ENCODE peak calls at places on chromosomes 7 and 10, in four cellular contexts. One of them, this sample, is unnamed.

GRCh38 chr7:30745251-30745650 is 6.7 kb upstream of the INMT start:
- DNase-seq in endothelial cell of umbilical vein: no peak
- DNase-seq in endothelial cell: no peak
- DNase-seq in transverse colon: no peak
- DNase-seq in this sample: no peak

GRCh38 chr10:68897336-68897741 is 3.8 kb upstream of the DDX50 start:
- DNase-seq in endothelial cell of umbilical vein: peak; percentile 67
- DNase-seq in endothelial cell: peak; percentile 67
- DNase-seq in transverse colon: peak; percentile 53
- DNase-seq in this sample: peak; percentile 76

GRCh38 chr7:116741625-116742316 is 69.8 kb downstream of the MET start:
- DNase-seq in endothelial cell of umbilical vein: no peak
- DNase-seq in endothelial cell: no peak
- DNase-seq in transverse colon: no peak
- DNase-seq in this sample: peak; percentile 62

GRCh38 chr7:8217200-8218068 is 44.5 kb downstream of the ICA1 start:
- DNase-seq in endothelial cell of umbilical vein: peak; percentile 67
- DNase-seq in endothelial cell: peak; percentile 36
- DNase-seq in transverse colon: no peak
- DNase-seq in this sample: peak; percentile 75

GRCh38 chr10:43137971-43138756 is at the start of gene CSGALNACT2:
- DNase-seq in endothelial cell of umbilical vein: peak; percentile 76
- DNase-seq in endothelial cell: peak; percentile 47
- DNase-seq in transverse colon: peak; percentile 90
- DNase-seq in this sample: peak; percentile 91

GRCh38 chr10:22640351-22640750 is 74.0 kb downstream of the PIP4K2A start:
- DNase-seq in endothelial cell of umbilical vein: no peak
- DNase-seq in endothelial cell: no peak
- DNase-seq in transverse colon: no peak
- DNase-seq in this sample: no peak

GRCh38 chr7:126755381-126755780 is 497.4 kb downstream of the GRM8 start:
- DNase-seq in endothelial cell of umbilical vein: no peak
- DNase-seq in endothelial cell: no peak
- DNase-seq in transverse colon: no peak
- DNase-seq in this sample: no peak

GRCh38 chr10:61642073-61642637 is 20.6 kb upstream of the CABCOCO1 start:
- DNase-seq in endothelial cell of umbilical vein: peak; percentile 14
- DNase-seq in endothelial cell: no peak
- DNase-seq in transverse colon: no peak
- DNase-seq in this sample: no peak

GRCh38 chr7:135710417-135711138 is 17.4 kb downstream of the SLC13A4 start:
- DNase-seq in endothelial cell of umbilical vein: no peak
- DNase-seq in endothelial cell: no peak
- DNase-seq in transverse colon: no peak
- DNase-seq in this sample: no peak

GRCh38 chr7:1566687-1567081 is 3.1 kb downstream of the PSMG3 start:
- DNase-seq in endothelial cell of umbilical vein: no peak
- DNase-seq in endothelial cell: no peak
- DNase-seq in transverse colon: peak; percentile 54
- DNase-seq in this sample: no peak

GRCh38 chr10:6980353-6980752 is 400.3 kb upstream of the PRKCQ start:
- DNase-seq in endothelial cell of umbilical vein: no peak
- DNase-seq in endothelial cell: no peak
- DNase-seq in transverse colon: no peak
- DNase-seq in this sample: no peak

GRCh38 chr7:115122388-115122787 is 200.5 kb downstream of the MDFIC start:
- DNase-seq in endothelial cell of umbilical vein: peak; percentile 33
- DNase-seq in endothelial cell: no peak
- DNase-seq in transverse colon: no peak
- DNase-seq in this sample: no peak

GRCh38 chr7:35546691-35547090 is 148.2 kb downstream of the HERPUD2 start:
- DNase-seq in endothelial cell of umbilical vein: no peak
- DNase-seq in endothelial cell: no peak
- DNase-seq in transverse colon: no peak
- DNase-seq in this sample: no peak

GRCh38 chr7:105205592-105206211 is 183.0 kb downstream of the SRPK2 start:
- DNase-seq in endothelial cell of umbilical vein: peak; percentile 17
- DNase-seq in endothelial cell: no peak
- DNase-seq in transverse colon: no peak
- DNase-seq in this sample: no peak

GRCh38 chr7:150753826-150754603 is 16.8 kb downstream of the GIMAP5 start:
- DNase-seq in endothelial cell of umbilical vein: peak; percentile 95
- DNase-seq in endothelial cell: no peak
- DNase-seq in transverse colon: no peak
- DNase-seq in this sample: peak; percentile 5

GRCh38 chr10:78757542-78757941 is 311.2 kb upstream of the ZMIZ1 start:
- DNase-seq in endothelial cell of umbilical vein: no peak
- DNase-seq in endothelial cell: no peak
- DNase-seq in transverse colon: no peak
- DNase-seq in this sample: peak; percentile 6

GRCh38 chr7:20440472-20441105 is 109.9 kb downstream of the ITGB8 start:
- DNase-seq in endothelial cell of umbilical vein: peak; percentile 40
- DNase-seq in endothelial cell: peak; percentile 44
- DNase-seq in transverse colon: peak; percentile 31
- DNase-seq in this sample: peak; percentile 60

GRCh38 chr7:148108381-148108780 is 482.2 kb upstream of the C7orf33 start:
- DNase-seq in endothelial cell of umbilical vein: no peak
- DNase-seq in endothelial cell: no peak
- DNase-seq in transverse colon: no peak
- DNase-seq in this sample: no peak

GRCh38 chr10:24589265-24589664 is 134.4 kb downstream of the ARHGAP21 start:
- DNase-seq in endothelial cell of umbilical vein: no peak
- DNase-seq in endothelial cell: no peak
- DNase-seq in transverse colon: no peak
- DNase-seq in this sample: no peak

GRCh38 chr10:86361134-86362128 is 5.2 kb downstream of the GRID1 start:
- DNase-seq in endothelial cell of umbilical vein: no peak
- DNase-seq in endothelial cell: no peak
- DNase-seq in transverse colon: peak; percentile 1
- DNase-seq in this sample: no peak

GRCh38 chr7:104890216-104890615 is 123.8 kb upstream of the KMT2E start:
- DNase-seq in endothelial cell of umbilical vein: no peak
- DNase-seq in endothelial cell: no peak
- DNase-seq in transverse colon: no peak
- DNase-seq in this sample: no peak

GRCh38 chr10:3538850-3539531 is 246.0 kb downstream of the KLF6 start:
- DNase-seq in endothelial cell of umbilical vein: peak; percentile 97
- DNase-seq in endothelial cell: no peak
- DNase-seq in transverse colon: no peak
- DNase-seq in this sample: peak; percentile 93

GRCh38 chr10:44385423-44385725 is 477 bp upstream of the CXCL12 start:
- DNase-seq in endothelial cell of umbilical vein: no peak
- DNase-seq in endothelial cell: no peak
- DNase-seq in transverse colon: no peak
- DNase-seq in this sample: no peak

GRCh38 chr7:90412458-90413184 is 9.4 kb downstream of the CLDN12 start:
- DNase-seq in endothelial cell of umbilical vein: no peak
- DNase-seq in endothelial cell: peak; percentile 22
- DNase-seq in transverse colon: peak; percentile 66
- DNase-seq in this sample: peak; percentile 41

GRCh38 chr7:36749282-36749960 is 25.1 kb upstream of the AOAH start:
- DNase-seq in endothelial cell of umbilical vein: no peak
- DNase-seq in endothelial cell: no peak
- DNase-seq in transverse colon: no peak
- DNase-seq in this sample: peak; percentile 47

GRCh38 chr7:123522061-123522460 is 12.3 kb downstream of the IQUB start:
- DNase-seq in endothelial cell of umbilical vein: no peak
- DNase-seq in endothelial cell: no peak
- DNase-seq in transverse colon: no peak
- DNase-seq in this sample: no peak

GRCh38 chr7:76394962-76395361 is 14.5 kb downstream of the SSC4D start:
- DNase-seq in endothelial cell of umbilical vein: no peak
- DNase-seq in endothelial cell: no peak
- DNase-seq in transverse colon: no peak
- DNase-seq in this sample: no peak

DNA sequence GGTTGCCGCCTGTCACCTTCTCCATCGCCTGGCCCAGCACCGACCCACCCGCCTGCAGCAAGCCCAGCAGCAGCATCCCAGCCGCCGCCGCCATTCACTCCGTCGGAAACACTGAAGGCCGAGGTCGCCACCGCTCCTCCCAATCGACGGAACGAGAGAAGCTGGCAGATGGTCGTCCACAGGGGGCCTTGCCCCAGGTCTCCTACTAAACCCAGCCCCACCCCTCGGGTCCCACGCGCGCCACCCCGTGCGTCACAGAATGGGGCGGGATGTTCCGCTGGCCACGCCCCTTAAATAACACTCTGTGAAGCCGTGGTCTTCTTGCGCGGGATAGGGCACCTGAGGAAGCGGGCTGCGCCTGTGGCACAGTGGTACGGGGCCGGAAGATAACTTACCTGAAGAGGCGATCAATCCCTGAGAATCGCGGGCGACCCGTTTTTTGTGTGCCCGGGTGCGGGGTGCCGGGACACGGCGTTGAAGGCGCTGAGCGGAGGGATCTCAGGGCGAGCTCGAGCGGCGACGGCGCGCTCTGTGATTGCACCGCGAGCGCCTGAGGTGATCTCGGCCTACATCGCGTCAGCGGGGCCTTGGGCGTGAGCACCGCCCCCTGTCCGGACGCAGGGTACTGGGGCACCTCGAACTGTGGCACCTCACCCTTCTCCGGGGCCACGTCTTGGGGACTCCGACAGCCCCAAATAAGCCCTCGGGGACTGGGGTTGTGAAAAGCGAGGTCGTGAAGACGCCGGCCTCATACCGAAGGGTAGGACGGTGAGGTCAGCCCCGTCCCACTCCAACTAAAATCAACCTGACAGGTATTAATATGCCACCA is at the start of gene CYP51A1:
- DNase-seq in endothelial cell of umbilical vein: peak; percentile 94
- DNase-seq in endothelial cell: peak; percentile 86
- DNase-seq in transverse colon: peak; percentile 96
- DNase-seq in this sample: peak; percentile 93
- TF ChIP-seq CTCF in endothelial cell of umbilical vein: peak; percentile 23
- TF ChIP-seq CTCF in endothelial cell: no peak
- TF ChIP-seq CTCF in transverse colon: no peak
- TF ChIP-seq CTCF in this sample: no peak

DNA sequence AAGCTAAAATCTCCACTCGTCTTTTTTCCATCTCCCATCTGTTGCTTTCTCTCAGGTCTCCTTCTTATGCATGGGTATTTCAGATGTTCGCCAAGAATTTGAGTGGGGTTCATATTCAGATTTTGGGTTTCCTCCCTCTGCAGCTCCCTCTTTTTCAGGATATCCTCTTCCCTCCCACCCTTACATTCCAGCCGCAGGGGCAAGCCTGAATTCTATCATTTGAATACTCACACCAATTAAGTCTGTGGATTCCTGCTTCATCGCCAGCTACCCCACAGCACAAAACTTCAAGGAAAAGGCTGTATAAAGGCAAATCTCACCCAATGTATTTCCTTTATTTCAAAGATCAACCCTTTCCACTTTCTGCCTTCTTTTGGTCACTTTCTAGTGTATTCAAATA is 41.6 kb upstream of the FOXI2 start:
- DNase-seq in endothelial cell of umbilical vein: no peak
- DNase-seq in endothelial cell: no peak
- DNase-seq in transverse colon: no peak
- DNase-seq in this sample: no peak
- TF ChIP-seq CTCF in endothelial cell of umbilical vein: no peak
- TF ChIP-seq CTCF in endothelial cell: no peak
- TF ChIP-seq CTCF in transverse colon: no peak
- TF ChIP-seq CTCF in this sample: no peak

DNA sequence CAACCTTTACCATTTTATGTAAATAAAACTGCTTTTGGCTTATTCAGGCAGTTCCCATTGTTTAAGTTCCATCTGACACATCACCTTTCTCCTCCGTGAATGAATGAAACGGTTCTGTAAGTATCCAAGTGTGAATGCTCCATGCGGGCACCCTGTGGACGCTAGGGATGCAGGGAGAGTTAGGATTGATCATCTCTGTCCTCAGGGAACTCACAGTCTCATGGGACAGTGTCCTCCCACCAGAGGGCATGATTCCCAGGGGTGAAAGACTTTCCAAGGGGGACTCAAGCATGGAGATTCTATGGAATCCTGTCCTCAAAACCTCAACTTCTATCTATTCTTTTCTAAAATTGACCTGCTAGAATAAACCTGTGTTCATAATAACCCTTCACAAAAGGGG is 98.8 kb downstream of the HECW1 start:
- DNase-seq in endothelial cell of umbilical vein: no peak
- DNase-seq in endothelial cell: peak; percentile 30
- DNase-seq in transverse colon: no peak
- DNase-seq in this sample: no peak
- TF ChIP-seq CTCF in endothelial cell of umbilical vein: no peak
- TF ChIP-seq CTCF in endothelial cell: no peak
- TF ChIP-seq CTCF in transverse colon: no peak
- TF ChIP-seq CTCF in this sample: no peak

GRCh38 chr10:129968937-129969527 is 5.0 kb upstream of the EBF3 start:
- DNase-seq in endothelial cell of umbilical vein: peak; percentile 36
- DNase-seq in endothelial cell: peak; percentile 92
- DNase-seq in transverse colon: no peak
- DNase-seq in this sample: peak; percentile 36
- TF ChIP-seq CTCF in endothelial cell of umbilical vein: peak; percentile 84
- TF ChIP-seq CTCF in endothelial cell: peak; percentile 79
- TF ChIP-seq CTCF in transverse colon: peak; percentile 42
- TF ChIP-seq CTCF in this sample: peak; percentile 38

DNA sequence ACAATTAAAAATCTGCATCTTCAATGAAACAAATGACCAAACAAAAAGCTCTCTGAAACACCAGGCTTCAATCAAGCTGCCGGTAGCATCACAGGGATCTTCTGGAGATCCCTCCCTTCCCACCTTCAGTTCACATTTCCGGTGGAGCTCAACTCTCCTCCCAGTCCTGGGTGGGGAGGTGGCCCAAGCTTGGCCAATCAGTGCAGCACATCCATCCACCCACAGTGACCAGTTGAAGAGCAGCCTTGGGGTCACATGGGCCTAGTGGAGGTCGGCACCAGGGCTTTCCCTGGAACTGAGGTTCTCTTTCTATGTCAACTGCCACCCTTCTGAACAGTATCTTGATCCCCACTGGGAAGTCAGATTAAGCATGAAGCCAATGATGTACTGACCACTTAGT is 620.1 kb upstream of the MGMT start:
- DNase-seq in endothelial cell of umbilical vein: no peak
- DNase-seq in endothelial cell: no peak
- DNase-seq in transverse colon: no peak
- DNase-seq in this sample: no peak
- TF ChIP-seq CTCF in endothelial cell of umbilical vein: no peak
- TF ChIP-seq CTCF in endothelial cell: no peak
- TF ChIP-seq CTCF in transverse colon: no peak
- TF ChIP-seq CTCF in this sample: no peak

DNA sequence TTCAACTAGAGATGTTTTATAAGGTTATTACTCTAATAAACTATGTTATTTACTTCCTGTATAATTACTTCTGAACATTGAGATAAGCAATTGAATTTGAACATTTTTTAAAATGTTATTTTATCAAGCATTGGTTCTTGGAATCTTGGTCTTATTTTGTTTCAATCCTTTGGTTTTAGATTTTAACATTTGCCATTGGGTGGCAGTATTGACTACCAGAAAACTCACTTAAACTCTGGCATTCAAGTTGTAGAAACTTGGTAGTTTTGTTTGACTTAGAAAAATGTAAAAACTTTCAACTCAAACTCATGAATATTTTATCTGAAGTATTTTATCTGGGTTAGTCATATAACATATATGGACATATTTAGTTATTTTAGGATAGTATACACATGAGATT is 48.1 kb downstream of the ATRNL1 start:
- DNase-seq in endothelial cell of umbilical vein: peak; percentile 13
- DNase-seq in endothelial cell: no peak
- DNase-seq in transverse colon: no peak
- DNase-seq in this sample: peak; percentile 13
- TF ChIP-seq CTCF in endothelial cell of umbilical vein: peak; percentile 18
- TF ChIP-seq CTCF in endothelial cell: peak; percentile 43
- TF ChIP-seq CTCF in transverse colon: no peak
- TF ChIP-seq CTCF in this sample: peak; percentile 28

GRCh38 chr7:137966636-137967142 is 35.2 kb downstream of the CREB3L2 start:
- DNase-seq in endothelial cell of umbilical vein: no peak
- DNase-seq in endothelial cell: no peak
- DNase-seq in transverse colon: no peak
- DNase-seq in this sample: no peak
- TF ChIP-seq CTCF in endothelial cell of umbilical vein: no peak
- TF ChIP-seq CTCF in endothelial cell: no peak
- TF ChIP-seq CTCF in transverse colon: no peak
- TF ChIP-seq CTCF in this sample: no peak

This sample was measured in epithelial cell of esophagus.